ENCODE peak calls at places on chromosomes 6 and 20, in nine cellular contexts. X is HepG2, B is prostate gland, Q is tibial artery, S is fibroblast of villous mesenchyme, K is stomach, U is fibroblast of pulmonary artery, C is ovary, D is lower lobe of right lung. L is an unnamed sample.

GRCh38 chr6:804317-804716 is 111.4 kb upstream of the EXOC2 start:
- DNase-seq in X (no peak), B (no peak), Q (no peak), S (no peak), K (no peak), U (no peak), C (no peak), D (no peak), L (no peak)

GRCh38 chr6:46862381-46862780 is 59.4 kb downstream of the ADGRF5 start:
- DNase-seq in X (no peak), B (no peak), Q (no peak), S (no peak), K (no peak), U (no peak), C (no peak), D (no peak), L (no peak)

GRCh38 chr6:35400901-35401311 is 51.2 kb upstream of the FANCE start:
- DNase-seq in X (no peak), B (no peak), Q (no peak), S (no peak), K (peak; percentile 77), U (no peak), C (no peak), D (no peak), L (peak; percentile 16)

GRCh38 chr20:43459022-43459942 is 1.6 kb downstream of the SRSF6 start:
- DNase-seq in X (no peak), B (no peak), Q (no peak), S (peak; percentile 41), K (no peak), U (peak; percentile 32), C (peak; percentile 49), D (no peak), L (no peak)

GRCh38 chr6:54010340-54011276 is 100.6 kb upstream of the MLIP start:
- DNase-seq in X (peak; percentile 55), B (no peak), Q (no peak), S (no peak), K (no peak), U (peak; percentile 17), C (no peak), D (no peak), L (no peak)

GRCh38 chr20:1368448-1369199 is 24.2 kb downstream of the FKBP1A start:
- DNase-seq in X (no peak), B (no peak), Q (no peak), S (peak; percentile 69), K (no peak), U (peak; percentile 53), C (no peak), D (no peak), L (no peak)

GRCh38 chr6:43076093-43076927 is at the start of gene PTK7:
- DNase-seq in X (peak; percentile 74), B (peak; percentile 70), Q (no peak), S (peak; percentile 72), K (peak; percentile 48), U (peak; percentile 59), C (peak; percentile 87), D (peak; percentile 63), L (peak; percentile 55)

GRCh38 chr20:10454135-10454750 is 19.1 kb downstream of the SLX4IP start:
- DNase-seq in X (no peak), B (no peak), Q (no peak), S (no peak), K (no peak), U (no peak), C (no peak), D (no peak), L (no peak)

GRCh38 chr6:30061766-30062458 is 847 bp downstream of the POLR1H start:
- DNase-seq in X (no peak), B (peak; percentile 12), Q (peak; percentile 62), S (peak; percentile 41), K (peak; percentile 28), U (peak; percentile 33), C (peak; percentile 37), D (no peak), L (peak; percentile 26)

GRCh38 chr6:89562114-89562815 is 76.3 kb downstream of the LYRM2 start:
- DNase-seq in X (no peak), B (no peak), Q (no peak), S (no peak), K (no peak), U (peak; percentile 6), C (no peak), D (no peak), L (no peak)

GRCh38 chr6:116410945-116411623 is 40.3 kb downstream of the DSE start:
- DNase-seq in X (no peak), B (no peak), Q (no peak), S (peak; percentile 49), K (no peak), U (peak; percentile 65), C (no peak), D (no peak), L (peak; percentile 39)

GRCh38 chr6:119276211-119276610 is 73.3 kb downstream of the MAN1A1 start:
- DNase-seq in X (no peak), B (no peak), Q (no peak), S (peak; percentile 31), K (no peak), U (no peak), C (no peak), D (no peak), L (no peak)

GRCh38 chr20:51426879-51427624 is 115.5 kb downstream of the NFATC2 start:
- DNase-seq in X (peak; percentile 48), B (no peak), Q (no peak), S (no peak), K (no peak), U (no peak), C (no peak), D (no peak), L (no peak)

GRCh38 chr6:136889271-136890193 is 32.6 kb upstream of the SLC35D3 start:
- DNase-seq in X (peak; percentile 25), B (no peak), Q (no peak), S (no peak), K (no peak), U (no peak), C (no peak), D (no peak), L (no peak)

GRCh38 chr20:48191200-48191599 is 405.9 kb upstream of the SULF2 start:
- DNase-seq in X (no peak), B (no peak), Q (no peak), S (no peak), K (no peak), U (peak; percentile 27), C (peak; percentile 7), D (no peak), L (no peak)

GRCh38 chr6:20006039-20006438 is 168.9 kb downstream of the ID4 start:
- DNase-seq in X (no peak), B (no peak), Q (no peak), S (no peak), K (no peak), U (no peak), C (no peak), D (no peak), L (no peak)

GRCh38 chr6:37314803-37315515 is 38.8 kb upstream of the RNF8 start:
- DNase-seq in X (peak; percentile 48), B (no peak), Q (no peak), S (peak; percentile 94), K (peak; percentile 41), U (peak; percentile 90), C (peak; percentile 51), D (no peak), L (no peak)

GRCh38 chr6:119942078-119942752 is 592.7 kb upstream of the MAN1A1 start:
- DNase-seq in X (no peak), B (no peak), Q (no peak), S (no peak), K (no peak), U (no peak), C (no peak), D (no peak), L (no peak)

GRCh38 chr6:116726947-116727346 is 38.6 kb downstream of the FAM162B start:
- DNase-seq in X (no peak), B (no peak), Q (no peak), S (no peak), K (no peak), U (no peak), C (no peak), D (no peak), L (no peak)

GRCh38 chr6:167731216-167731615 is 95.5 kb upstream of the AFDN start:
- DNase-seq in X (no peak), B (no peak), Q (no peak), S (no peak), K (peak; percentile 16), U (no peak), C (peak; percentile 28), D (no peak), L (no peak)

GRCh38 chr20:14948416-14948815 is 611.0 kb upstream of the FLRT3 start:
- DNase-seq in X (peak; percentile 34), B (no peak), Q (no peak), S (no peak), K (no peak), U (no peak), C (no peak), D (no peak), L (no peak)

GRCh38 chr6:47407295-47408281 is 70.0 kb upstream of the CD2AP start:
- DNase-seq in X (no peak), B (no peak), Q (no peak), S (peak; percentile 86), K (no peak), U (peak; percentile 11), C (no peak), D (no peak), L (no peak)

GRCh38 chr6:62102387-62102786 is 183.6 kb downstream of the KHDRBS2 start:
- DNase-seq in X (no peak), B (no peak), Q (no peak), S (no peak), K (no peak), U (no peak), C (no peak), D (no peak), L (no peak)
- TF ChIP-seq CTCF in X (no peak), B (no peak), Q (no peak), S (no peak), K (no peak), U (no peak), C (no peak), D (no peak), L (no peak)

GRCh38 chr20:35129647-35130069 is 17.5 kb downstream of the EDEM2 start:
- DNase-seq in X (peak; percentile 75), B (no peak), Q (no peak), S (peak; percentile 28), K (no peak), U (peak; percentile 57), C (no peak), D (no peak), L (no peak)
- TF ChIP-seq CTCF in X (no peak), B (no peak), Q (no peak), S (no peak), K (no peak), U (no peak), C (no peak), D (no peak), L (no peak)

GRCh38 chr6:41733707-41734665 is 1.4 kb downstream of the TFEB start:
- DNase-seq in X (peak; percentile 76), B (peak; percentile 77), Q (peak; percentile 84), S (peak; percentile 82), K (peak; percentile 77), U (peak; percentile 61), C (peak; percentile 80), D (peak; percentile 86), L (peak; percentile 78)
- TF ChIP-seq CTCF in X (peak; percentile 19), B (no peak), Q (no peak), S (no peak), K (no peak), U (no peak), C (no peak), D (no peak), L (no peak)

DNA sequence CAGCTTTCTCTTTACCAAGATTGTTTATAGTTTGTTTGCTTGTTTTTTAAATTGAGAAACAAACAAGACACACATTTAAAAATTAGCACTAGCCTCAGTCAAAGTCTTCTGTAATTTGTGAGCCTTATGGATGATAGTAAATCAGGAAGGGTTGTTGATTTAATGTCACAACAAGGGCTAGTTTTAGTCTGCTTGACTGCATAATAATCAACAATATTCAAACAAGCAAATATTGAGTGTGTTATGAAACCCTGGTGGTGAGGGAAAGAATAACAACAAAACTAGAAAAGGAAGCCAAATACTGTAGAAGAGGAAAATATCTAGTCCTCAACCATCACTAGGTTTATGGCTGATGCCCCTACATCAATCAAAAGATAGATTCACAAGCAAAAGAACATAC is 228.6 kb downstream of the TBC1D7 start:
- DNase-seq in X (no peak), B (no peak), Q (no peak), S (no peak), K (no peak), U (no peak), C (no peak), D (no peak), L (no peak)
- TF ChIP-seq CTCF in X (no peak), B (no peak), Q (no peak), S (peak; percentile 26), K (no peak), U (peak; percentile 26), C (no peak), D (no peak), L (no peak)